ENCODE peak calls at places on chromosomes 6 and 20, in six cellular contexts. X is body of pancreas; A is endodermal cell; H is CD8-positive, alpha-beta T cell; R is neural progenitor cell; N is tibial artery. Q is an unnamed sample. For H3K9me3, the result is how much of the 10 kb centered on the place peaks cover.

GRCh38 chr6:145890422-145890821 is 73.7 kb downstream of the SHPRH start:
- DNase-seq in N (no peak), R (no peak), X (no peak), H (no peak), A (no peak), Q (no peak)

GRCh38 chr6:128848169-128848935 is 34.6 kb upstream of the LAMA2 start:
- DNase-seq in N (no peak), X (no peak), H (no peak), A (no peak), R (peak), Q (no peak)

GRCh38 chr20:58907481-58908137 is 55.1 kb downstream of the GNAS start:
- DNase-seq in H (peak), N (peak), R (no peak), X (peak), A (no peak), Q (peak)

GRCh38 chr6:131068165-131068564 is 5.1 kb upstream of the EPB41L2 start:
- DNase-seq in H (no peak), X (no peak), N (no peak), R (no peak), A (no peak), Q (no peak)

GRCh38 chr6:46466570-46466969 is 24.7 kb downstream of the RCAN2 start:
- DNase-seq in R (no peak), H (no peak), X (no peak), A (no peak), N (no peak), Q (no peak)

GRCh38 chr6:54654376-54654775 is 192.2 kb upstream of the FAM83B start:
- DNase-seq in R (no peak), H (no peak), X (no peak), A (no peak), N (no peak), Q (no peak)

GRCh38 chr6:84749181-84749580 is 15.2 kb downstream of the TBX18 start:
- DNase-seq in N (no peak), X (no peak), A (no peak), R (no peak), H (no peak), Q (no peak)

GRCh38 chr6:48135352-48136084 is 24.5 kb upstream of the PTCHD4 start:
- DNase-seq in A (peak), H (no peak), X (no peak), R (no peak), N (no peak), Q (no peak)

GRCh38 chr20:21514553-21515251 is 838 bp upstream of the NKX2-2 start:
- DNase-seq in R (peak), N (no peak), H (no peak), A (peak), X (peak), Q (no peak)

GRCh38 chr6:169887529-169888140 is 136.2 kb downstream of the ERMARD start:
- DNase-seq in N (no peak), H (no peak), R (no peak), A (no peak), X (no peak), Q (no peak)

GRCh38 chr20:46990017-46990810 is 95.6 kb downstream of the EYA2 start:
- DNase-seq in A (no peak), N (peak), X (no peak), H (no peak), R (peak), Q (no peak)

GRCh38 chr20:36091561-36092423 is 62.7 kb upstream of the EPB41L1 start:
- DNase-seq in H (no peak), X (peak), N (no peak), R (peak), A (peak), Q (no peak)

GRCh38 chr6:160275511-160276003 is 16.9 kb upstream of the SLC22A2 start:
- DNase-seq in A (peak), R (no peak), N (no peak), H (no peak), X (no peak), Q (no peak)

DNA sequence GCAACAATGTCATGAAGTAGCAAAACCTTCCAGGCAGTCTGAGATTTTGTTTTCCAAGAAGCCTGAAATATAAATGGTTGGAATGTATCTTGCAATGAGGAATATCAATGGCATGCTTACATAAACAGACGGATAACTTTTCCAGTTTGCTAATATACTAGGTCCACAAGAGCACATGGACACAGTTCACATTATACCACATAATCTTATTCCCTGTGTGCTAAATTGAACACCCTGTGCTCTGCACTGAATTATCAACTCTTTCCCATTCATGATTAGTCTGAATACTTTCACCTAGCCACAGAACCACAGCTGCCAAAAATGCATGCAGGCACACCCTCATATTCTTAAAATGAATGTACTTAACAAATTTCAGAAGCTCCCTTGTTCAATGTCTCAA is 274.3 kb downstream of the COL12A1 start:
- DNase-seq in N (no peak), X (no peak), R (no peak), H (no peak), A (no peak), Q (no peak)
- H3K9me3 ChIP-seq in N (under half), X (under half), R (under half), H (under half), A (under half), Q (under half)

DNA sequence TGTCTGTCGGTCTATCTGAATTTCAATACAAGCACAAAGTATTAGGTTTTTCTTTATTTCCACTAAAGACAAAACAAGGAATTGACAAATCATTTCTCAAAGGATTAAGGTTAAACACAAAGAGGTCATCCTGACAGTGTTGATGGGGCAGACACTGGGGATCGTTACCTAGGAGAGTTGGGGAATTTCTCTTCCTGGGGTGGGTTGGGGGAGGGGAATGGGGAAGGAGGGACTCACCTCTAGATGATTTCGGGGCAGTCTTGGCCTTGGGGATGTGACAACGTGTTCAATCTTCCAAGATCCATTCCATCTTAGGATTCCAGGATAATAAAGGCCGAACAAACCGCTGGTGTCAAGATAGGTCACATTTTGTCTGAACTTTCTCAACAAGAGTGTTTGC is 35.4 kb upstream of the FOXA2 start:
- DNase-seq in R (no peak), X (no peak), N (no peak), H (no peak), A (peak), Q (no peak)
- H3K9me3 ChIP-seq in R (under half), X (under half), N (under half), H (under half), A (under half), Q (under half)

GRCh38 chr6:110332281-110332680 is 25.9 kb downstream of the METTL24 start:
- DNase-seq in N (no peak), R (no peak), H (no peak), X (no peak), A (no peak), Q (no peak)
- H3K9me3 ChIP-seq in N (under half), R (under half), H (under half), X (under half), A (under half), Q (under half)

DNA sequence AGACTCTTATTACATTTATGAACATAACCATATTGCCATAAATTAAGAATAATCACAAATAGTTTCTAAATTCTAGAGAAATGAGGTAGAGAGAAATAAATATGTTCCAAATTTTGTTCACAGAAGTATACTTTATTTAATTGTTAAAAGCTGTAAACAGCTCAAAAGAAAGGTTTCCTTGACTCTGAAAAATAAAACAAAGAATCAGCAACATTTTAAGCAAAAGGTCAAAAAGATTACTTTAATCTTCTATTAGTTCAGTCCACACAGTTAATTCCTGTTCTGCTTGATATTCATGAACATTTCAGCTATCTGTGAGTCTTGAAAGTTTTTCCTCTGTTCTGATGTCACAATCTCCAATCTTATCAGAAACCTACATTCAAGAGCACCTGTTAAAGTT is 197.9 kb downstream of the GJA1 start:
- DNase-seq in H (no peak), A (no peak), R (no peak), N (no peak), X (no peak), Q (no peak)
- H3K9me3 ChIP-seq in H (under half), A (half or more), R (under half), N (under half), X (under half), Q (half or more)

DNA sequence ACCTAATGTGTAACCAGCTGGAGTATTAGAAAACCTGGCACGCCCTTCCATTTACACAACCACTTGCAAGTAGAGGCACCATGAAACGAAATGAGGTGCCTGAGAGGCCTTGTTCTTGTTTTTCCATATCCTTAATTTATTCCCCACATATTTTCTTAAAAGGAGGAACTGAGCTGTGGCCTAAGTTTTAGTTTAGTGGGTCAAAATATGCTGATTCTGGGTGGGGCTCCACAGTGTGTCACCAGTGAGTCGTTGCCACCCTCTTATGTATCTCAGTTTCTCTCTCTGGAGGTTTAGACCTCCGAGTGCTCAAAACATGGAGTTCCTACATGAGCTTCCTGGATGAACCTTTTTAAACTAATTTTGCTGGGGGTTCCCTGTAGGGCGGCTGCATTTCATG is 17.3 kb upstream of the IL22RA2 start:
- DNase-seq in N (no peak), H (no peak), A (no peak), R (no peak), X (no peak), Q (no peak)
- H3K9me3 ChIP-seq in N (under half), H (under half), A (under half), R (under half), X (under half), Q (under half)

DNA sequence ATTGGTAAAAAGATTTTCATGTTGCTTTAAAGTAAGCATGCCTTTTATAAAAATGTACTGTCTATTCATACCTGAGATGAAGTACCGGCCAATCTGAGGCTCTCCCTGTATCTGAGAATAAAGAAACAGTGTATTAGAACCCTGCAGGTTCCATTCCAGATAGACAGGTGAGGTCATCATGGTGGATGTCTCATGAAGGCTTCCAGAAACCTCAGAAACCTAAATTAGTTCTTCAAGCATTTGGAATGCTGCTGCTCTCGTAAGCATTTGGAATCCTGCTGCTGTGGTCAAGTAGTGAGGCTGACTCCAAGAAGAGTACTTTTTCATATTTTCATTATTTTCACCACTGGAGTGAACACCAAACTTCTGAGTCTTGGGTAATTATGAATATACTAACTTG is 642.3 kb downstream of the MAFB start:
- DNase-seq in R (no peak), H (no peak), A (no peak), X (no peak), N (no peak), Q (no peak)
- H3K9me3 ChIP-seq in R (under half), H (under half), A (under half), X (under half), N (under half), Q (under half)

DNA sequence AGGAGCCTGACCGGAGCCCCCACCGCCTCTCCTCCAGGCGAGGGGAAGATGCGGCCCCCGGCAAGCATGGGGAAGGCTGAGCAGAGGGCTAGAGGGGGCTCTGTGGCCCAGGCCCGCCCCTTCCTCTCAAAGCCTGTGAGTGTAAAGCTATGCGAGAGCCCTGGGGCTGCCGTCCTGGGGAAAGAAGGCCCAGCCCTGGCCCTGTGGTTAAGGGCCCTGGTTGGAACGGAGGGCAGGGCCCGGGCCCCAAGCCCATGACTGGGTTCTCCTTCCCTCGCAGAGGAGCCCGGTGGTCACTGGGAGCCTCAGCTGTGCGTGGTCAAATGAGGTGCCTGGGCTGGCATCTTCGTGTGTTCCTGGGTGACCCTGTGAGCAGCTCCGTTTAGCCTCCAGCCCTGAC is 55.9 kb downstream of the SMOC2 start:
- DNase-seq in R (no peak), N (no peak), H (no peak), A (peak), X (no peak), Q (no peak)
- H3K9me3 ChIP-seq in R (under half), N (under half), H (under half), A (under half), X (under half), Q (under half)